ENCODE peak calls at places on chromosomes 6 and 20, in eight cellular contexts. Q is psoas muscle; F is heart right ventricle; A is memory B cell; K is PC-3; N is activated naive CD8-positive, alpha-beta T cell treated with anti-CD3 and anti-CD28 coated beads, Interleukin-2, amount 10 ng/mL, durations not matched to agents 7 days and 5 days; M is left cardiac atrium; B is heart left ventricle. R is an unnamed sample.

GRCh38 chr6:126100386-126100785 is 114.0 kb downstream of the TRMT11 start:
- ATAC-seq in M (no peak), Q (no peak), N (no peak), K (no peak), B (no peak), A (no peak), F (no peak), R (no peak)

GRCh38 chr20:14521436-14521835 is 184.0 kb upstream of the FLRT3 start:
- ATAC-seq in N (no peak), F (no peak), M (no peak), B (no peak), K (peak; percentile 33), A (no peak), Q (no peak), R (no peak)

GRCh38 chr6:46909371-46909770 is 12.4 kb downstream of the ADGRF5 start:
- ATAC-seq in Q (peak; percentile 27), B (peak; percentile 94), N (no peak), K (no peak), F (peak; percentile 90), A (no peak), M (peak; percentile 56), R (no peak)

GRCh38 chr6:20366082-20366834 is 35.4 kb upstream of the E2F3 start:
- ATAC-seq in F (no peak), M (no peak), N (peak; percentile 73), B (no peak), A (no peak), Q (no peak), K (no peak), R (no peak)

GRCh38 chr6:40378071-40378724 is 209.0 kb downstream of the LRFN2 start:
- ATAC-seq in M (no peak), K (no peak), F (no peak), A (no peak), Q (peak; percentile 34), N (no peak), B (no peak), R (no peak)

GRCh38 chr6:112683106-112683505 is 336.0 kb downstream of the RFPL4B start:
- ATAC-seq in B (no peak), F (no peak), N (no peak), Q (no peak), A (no peak), K (no peak), M (no peak), R (no peak)

GRCh38 chr6:44285552-44286284 is 15.5 kb downstream of the TMEM151B start:
- ATAC-seq in B (no peak), F (no peak), N (no peak), Q (no peak), K (no peak), A (no peak), M (no peak), R (no peak)

GRCh38 chr6:24394777-24395437 is 7.8 kb upstream of the MRS2 start:
- ATAC-seq in K (no peak), Q (peak; percentile 99), M (no peak), F (peak; percentile 18), B (no peak), A (no peak), N (no peak), R (peak; percentile 62)

GRCh38 chr20:32034581-32035397 is 17.3 kb upstream of the HCK start:
- ATAC-seq in N (no peak), F (peak; percentile 73), Q (no peak), M (peak; percentile 26), B (peak; percentile 73), A (peak; percentile 53), K (no peak), R (peak; percentile 29)

GRCh38 chr6:141394125-141394536 is 738.6 kb upstream of the GJE1 start:
- ATAC-seq in F (no peak), A (no peak), N (no peak), K (no peak), B (no peak), M (no peak), Q (no peak), R (no peak)

GRCh38 chr6:43491750-43492661 is 14.6 kb downstream of the TJAP1 start:
- ATAC-seq in Q (peak; percentile 92), A (no peak), F (peak; percentile 82), B (peak; percentile 88), K (peak; percentile 25), M (peak; percentile 88), N (no peak), R (peak; percentile 83)

GRCh38 chr6:17233531-17233930 is 47.6 kb upstream of the RBM24 start:
- ATAC-seq in N (no peak), Q (peak; percentile 60), K (peak; percentile 48), M (no peak), B (no peak), F (no peak), A (no peak), R (no peak)

GRCh38 chr6:81890846-81891245 is 138.4 kb upstream of the TENT5A start:
- ATAC-seq in Q (no peak), A (no peak), K (no peak), F (no peak), M (no peak), N (no peak), B (no peak), R (no peak)

GRCh38 chr6:32460528-32460927 is 20.8 kb downstream of the HLA-DRA start:
- ATAC-seq in M (no peak), Q (no peak), A (peak; percentile 63), N (no peak), K (no peak), F (no peak), B (no peak), R (no peak)

GRCh38 chr6:72865467-72865866 is 243.6 kb downstream of the KCNQ5 start:
- ATAC-seq in N (no peak), M (no peak), A (no peak), B (no peak), Q (peak; percentile 76), K (no peak), F (peak; percentile 69), R (no peak)

GRCh38 chr20:646107-646867 is 6.7 kb downstream of the SRXN1 start:
- ATAC-seq in N (no peak), F (no peak), K (peak; percentile 6), M (no peak), Q (no peak), B (no peak), A (no peak), R (no peak)

GRCh38 chr6:3336066-3336786 is 77.5 kb downstream of the PSMG4 start:
- ATAC-seq in N (no peak), Q (no peak), B (no peak), F (no peak), K (no peak), M (no peak), A (no peak), R (no peak)

GRCh38 chr6:105794263-105794662 is 291.9 kb upstream of the PRDM1 start:
- ATAC-seq in M (peak; percentile 82), K (peak; percentile 36), B (peak; percentile 70), A (no peak), F (peak; percentile 73), Q (peak; percentile 92), N (no peak), R (peak; percentile 63)

GRCh38 chr20:10449270-10449669 is 14.2 kb downstream of the SLX4IP start:
- ATAC-seq in K (no peak), N (no peak), A (no peak), F (no peak), M (no peak), Q (peak; percentile 97), B (no peak), R (no peak)

GRCh38 chr6:34688956-34689355 is 7.6 kb downstream of the ILRUN start:
- ATAC-seq in Q (peak; percentile 44), B (no peak), M (no peak), F (no peak), N (no peak), A (no peak), K (no peak), R (no peak)

GRCh38 chr20:47661714-47662113 is 123.6 kb downstream of the SULF2 start:
- ATAC-seq in M (no peak), B (no peak), A (no peak), N (no peak), F (no peak), Q (no peak), K (no peak), R (no peak)

GRCh38 chr6:56091159-56091869 is 156.1 kb downstream of the COL21A1 start:
- ATAC-seq in Q (peak; percentile 69), B (peak; percentile 85), K (peak; percentile 100), F (peak; percentile 84), A (no peak), M (peak; percentile 63), N (no peak), R (peak; percentile 28)

GRCh38 chr6:130840050-130840449 is 12.8 kb downstream of the SMLR1 start:
- ATAC-seq in Q (no peak), M (no peak), B (no peak), F (no peak), K (no peak), N (no peak), A (no peak), R (no peak)

GRCh38 chr6:113420290-113420689 is 436.9 kb upstream of the MARCKS start:
- ATAC-seq in N (no peak), B (no peak), M (no peak), F (no peak), K (no peak), Q (no peak), A (no peak), R (no peak)

GRCh38 chr6:155212616-155213380 is 51.0 kb upstream of the CLDN20 start:
- ATAC-seq in N (no peak), Q (peak; percentile 32), K (no peak), A (no peak), F (no peak), B (no peak), M (no peak), R (no peak)

GRCh38 chr20:44714701-44715494 is at the start of gene CCN5:
- ATAC-seq in M (peak; percentile 82), F (peak; percentile 77), B (peak; percentile 84), Q (peak; percentile 89), N (no peak), A (no peak), K (peak; percentile 93), R (peak; percentile 84)

R was measured in gastroesophageal sphincter.